ENCODE peak calls at places on chromosomes 6 and 20, in nine cellular contexts. W is brain microvascular endothelial cell; J is LoVo; Z is stimulated activated CD4-positive, alpha-beta T cell treated with anti-CD3 and anti-CD28 coated beads, Interleukin-12 subunit alpha, Interleukin-12 subunit beta, amount 100 ng/mL, for 48 hours; P is right lobe of liver; L is Kasumi-1; M is AG09309; O is activated T-helper 9 cell treated with anti-CD3 and anti-CD28 coated beads, Interleukin-2, amount 50 U/mL, for 16 hours; X is erythroblast. B is an unnamed sample.

GRCh38 chr20:47847882-47848485 is 62.7 kb upstream of the SULF2 start:
- DNase-seq in L (no peak), W (no peak), Z (no peak), X (no peak), P (no peak), M (no peak), O (no peak), J (no peak), B (no peak)

GRCh38 chr20:53021934-53022333 is 49.8 kb downstream of the TSHZ2 start:
- DNase-seq in O (no peak), L (no peak), X (no peak), Z (no peak), J (no peak), M (no peak), W (no peak), P (no peak), B (no peak)

GRCh38 chr20:16350465-16350864 is 222.8 kb downstream of the KIF16B start:
- DNase-seq in O (no peak), L (no peak), W (peak; percentile 42), P (no peak), J (no peak), Z (no peak), X (no peak), M (peak; percentile 41), B (no peak)

GRCh38 chr20:14687317-14687716 is 349.9 kb upstream of the FLRT3 start:
- DNase-seq in J (no peak), X (no peak), L (no peak), P (no peak), Z (no peak), W (no peak), M (no peak), O (no peak), B (no peak)

GRCh38 chr6:10033223-10033829 is 381.5 kb downstream of the TFAP2A start:
- DNase-seq in W (no peak), Z (no peak), L (no peak), M (no peak), O (no peak), P (peak; percentile 71), J (peak; percentile 2), X (no peak), B (no peak)

GRCh38 chr6:104682722-104683643 is 176.7 kb downstream of the HACE1 start:
- DNase-seq in J (peak; percentile 48), M (no peak), O (peak; percentile 49), X (peak; percentile 79), Z (peak; percentile 55), L (peak; percentile 75), W (peak; percentile 64), P (peak; percentile 59), B (peak; percentile 73)

GRCh38 chr6:81806793-81807565 is 54.5 kb upstream of the TENT5A start:
- DNase-seq in L (no peak), M (no peak), J (no peak), X (no peak), W (no peak), O (no peak), Z (no peak), P (no peak), B (no peak)

GRCh38 chr6:36914227-36914794 is 28.6 kb downstream of the C6orf89 start:
- DNase-seq in L (no peak), O (peak; percentile 10), J (peak; percentile 78), Z (no peak), X (peak; percentile 26), W (no peak), M (no peak), P (peak; percentile 72), B (no peak)

GRCh38 chr20:34558320-34559202 is at the start of gene MAP1LC3A:
- DNase-seq in O (peak; percentile 91), W (peak; percentile 88), M (peak; percentile 59), L (peak; percentile 48), Z (peak; percentile 82), P (peak; percentile 96), J (peak; percentile 88), X (peak; percentile 99), B (peak; percentile 97)

GRCh38 chr20:21237956-21238355 is 65.2 kb upstream of the XRN2 start:
- DNase-seq in Z (no peak), O (no peak), L (no peak), M (no peak), J (no peak), W (no peak), P (no peak), X (no peak), B (no peak)

GRCh38 chr6:110524305-110524704 is 47.9 kb upstream of the SLC22A16 start:
- DNase-seq in M (no peak), W (no peak), P (no peak), Z (no peak), X (no peak), L (no peak), O (no peak), J (no peak), B (no peak)

B was measured in upper lobe of right lung.